ENCODE peak calls at places on chromosomes 7 and 10, in eight cellular contexts. One of them, this sample, is unnamed.

GRCh38 chr7:41997151-41997550 is 239.9 kb downstream of the GLI3 start:
- DNase-seq in activated CD4-positive, alpha-beta T cell treated with anti-CD3 and anti-CD28 coated beads, Interleukin-2, amount 50 U/mL, for 48 hours: no peak
- DNase-seq in KBM-7: no peak
- DNase-seq in IMR-90: no peak
- DNase-seq in glutamatergic neuron: no peak
- DNase-seq in SK-N-MC: no peak
- DNase-seq in Right ventricle myocardium superior: no peak
- DNase-seq in NCI-H345: no peak
- DNase-seq in this sample: no peak

GRCh38 chr7:121244120-121244865 is 84.5 kb upstream of the WNT16 start:
- DNase-seq in activated CD4-positive, alpha-beta T cell treated with anti-CD3 and anti-CD28 coated beads, Interleukin-2, amount 50 U/mL, for 48 hours: no peak
- DNase-seq in KBM-7: no peak
- DNase-seq in IMR-90: no peak
- DNase-seq in glutamatergic neuron: peak; percentile 55
- DNase-seq in SK-N-MC: no peak
- DNase-seq in Right ventricle myocardium superior: no peak
- DNase-seq in NCI-H345: no peak
- DNase-seq in this sample: no peak

GRCh38 chr10:100744980-100745881 is at the start of gene PAX2:
- DNase-seq in activated CD4-positive, alpha-beta T cell treated with anti-CD3 and anti-CD28 coated beads, Interleukin-2, amount 50 U/mL, for 48 hours: peak; percentile 35
- DNase-seq in KBM-7: no peak
- DNase-seq in IMR-90: no peak
- DNase-seq in glutamatergic neuron: peak; percentile 63
- DNase-seq in SK-N-MC: no peak
- DNase-seq in Right ventricle myocardium superior: no peak
- DNase-seq in NCI-H345: no peak
- DNase-seq in this sample: no peak

GRCh38 chr7:122885583-122886356 is 490 bp downstream of the CADPS2 start:
- DNase-seq in activated CD4-positive, alpha-beta T cell treated with anti-CD3 and anti-CD28 coated beads, Interleukin-2, amount 50 U/mL, for 48 hours: no peak
- DNase-seq in KBM-7: peak; percentile 63
- DNase-seq in IMR-90: no peak
- DNase-seq in glutamatergic neuron: peak; percentile 63
- DNase-seq in SK-N-MC: no peak
- DNase-seq in Right ventricle myocardium superior: peak; percentile 59
- DNase-seq in NCI-H345: peak; percentile 64
- DNase-seq in this sample: peak; percentile 37

GRCh38 chr10:20005638-20006037 is 189.4 kb downstream of the PLXDC2 start:
- DNase-seq in activated CD4-positive, alpha-beta T cell treated with anti-CD3 and anti-CD28 coated beads, Interleukin-2, amount 50 U/mL, for 48 hours: no peak
- DNase-seq in KBM-7: no peak
- DNase-seq in IMR-90: no peak
- DNase-seq in glutamatergic neuron: no peak
- DNase-seq in SK-N-MC: no peak
- DNase-seq in Right ventricle myocardium superior: no peak
- DNase-seq in NCI-H345: no peak
- DNase-seq in this sample: no peak

GRCh38 chr10:69716711-69717560 is 84.8 kb upstream of the COL13A1 start:
- DNase-seq in activated CD4-positive, alpha-beta T cell treated with anti-CD3 and anti-CD28 coated beads, Interleukin-2, amount 50 U/mL, for 48 hours: peak; percentile 77
- DNase-seq in KBM-7: peak; percentile 47
- DNase-seq in IMR-90: peak; percentile 33
- DNase-seq in glutamatergic neuron: peak; percentile 74
- DNase-seq in SK-N-MC: no peak
- DNase-seq in Right ventricle myocardium superior: peak; percentile 70
- DNase-seq in NCI-H345: peak; percentile 20
- DNase-seq in this sample: peak; percentile 69

GRCh38 chr10:96334888-96335526 is 23.8 kb downstream of the OPALIN start:
- DNase-seq in activated CD4-positive, alpha-beta T cell treated with anti-CD3 and anti-CD28 coated beads, Interleukin-2, amount 50 U/mL, for 48 hours: peak; percentile 7
- DNase-seq in KBM-7: peak; percentile 51
- DNase-seq in IMR-90: peak; percentile 41
- DNase-seq in glutamatergic neuron: no peak
- DNase-seq in SK-N-MC: no peak
- DNase-seq in Right ventricle myocardium superior: no peak
- DNase-seq in NCI-H345: peak; percentile 5
- DNase-seq in this sample: no peak

GRCh38 chr10:15433850-15434537 is 62.9 kb upstream of the FAM171A1 start:
- DNase-seq in activated CD4-positive, alpha-beta T cell treated with anti-CD3 and anti-CD28 coated beads, Interleukin-2, amount 50 U/mL, for 48 hours: peak; percentile 15
- DNase-seq in KBM-7: peak; percentile 75
- DNase-seq in IMR-90: peak; percentile 46
- DNase-seq in glutamatergic neuron: no peak
- DNase-seq in SK-N-MC: no peak
- DNase-seq in Right ventricle myocardium superior: no peak
- DNase-seq in NCI-H345: peak; percentile 48
- DNase-seq in this sample: no peak

GRCh38 chr7:124411796-124412195 is 353.8 kb downstream of the GPR37 start:
- DNase-seq in activated CD4-positive, alpha-beta T cell treated with anti-CD3 and anti-CD28 coated beads, Interleukin-2, amount 50 U/mL, for 48 hours: no peak
- DNase-seq in KBM-7: no peak
- DNase-seq in IMR-90: no peak
- DNase-seq in glutamatergic neuron: peak; percentile 36
- DNase-seq in SK-N-MC: no peak
- DNase-seq in Right ventricle myocardium superior: no peak
- DNase-seq in NCI-H345: no peak
- DNase-seq in this sample: peak; percentile 37

GRCh38 chr7:45408407-45408737 is 165.8 kb upstream of the ADCY1 start:
- DNase-seq in activated CD4-positive, alpha-beta T cell treated with anti-CD3 and anti-CD28 coated beads, Interleukin-2, amount 50 U/mL, for 48 hours: no peak
- DNase-seq in KBM-7: no peak
- DNase-seq in IMR-90: no peak
- DNase-seq in glutamatergic neuron: no peak
- DNase-seq in SK-N-MC: no peak
- DNase-seq in Right ventricle myocardium superior: no peak
- DNase-seq in NCI-H345: no peak
- DNase-seq in this sample: no peak

This sample was measured in Right ventricle myocardium inferior.